ENCODE peak calls at places on chromosomes 5 and 9, in six cellular contexts. One of them, this sample, is unnamed.

GRCh38 chr5:178131446-178131996 is 707 bp downstream of the RMND5B start:
- DNase-seq in breast epithelium: no peak
- DNase-seq in CD8-positive, alpha-beta T cell: no peak
- DNase-seq in CD4-positive, alpha-beta T cell: no peak
- DNase-seq in lung: no peak
- DNase-seq in Peyer's patch: no peak
- DNase-seq in this sample: no peak

GRCh38 chr5:125815-126214 is 33.8 kb downstream of the PLEKHG4B start:
- DNase-seq in breast epithelium: no peak
- DNase-seq in CD4-positive, alpha-beta T cell: no peak
- DNase-seq in lung: no peak
- DNase-seq in Peyer's patch: no peak
- DNase-seq in CD8-positive, alpha-beta T cell: no peak
- DNase-seq in this sample: no peak

GRCh38 chr9:4170231-4170630 is 129.6 kb downstream of the GLIS3 start:
- DNase-seq in Peyer's patch: no peak
- DNase-seq in CD8-positive, alpha-beta T cell: no peak
- DNase-seq in lung: no peak
- DNase-seq in CD4-positive, alpha-beta T cell: no peak
- DNase-seq in breast epithelium: no peak
- DNase-seq in this sample: no peak

GRCh38 chr9:2229109-2229733 is 214.1 kb downstream of the SMARCA2 start:
- DNase-seq in CD8-positive, alpha-beta T cell: no peak
- DNase-seq in breast epithelium: no peak
- DNase-seq in CD4-positive, alpha-beta T cell: no peak
- DNase-seq in lung: no peak
- DNase-seq in Peyer's patch: no peak
- DNase-seq in this sample: no peak

GRCh38 chr9:76808636-76809035 is 44.4 kb downstream of the PCA3 start:
- DNase-seq in CD8-positive, alpha-beta T cell: no peak
- DNase-seq in CD4-positive, alpha-beta T cell: no peak
- DNase-seq in Peyer's patch: no peak
- DNase-seq in lung: no peak
- DNase-seq in breast epithelium: no peak
- DNase-seq in this sample: no peak

GRCh38 chr9:127182901-127183746 is 60.7 kb upstream of the ANGPTL2 start:
- DNase-seq in Peyer's patch: peak
- DNase-seq in CD4-positive, alpha-beta T cell: no peak
- DNase-seq in lung: no peak
- DNase-seq in breast epithelium: peak
- DNase-seq in CD8-positive, alpha-beta T cell: no peak
- DNase-seq in this sample: peak

GRCh38 chr5:68839019-68839552 is 254.7 kb upstream of the SLC30A5 start:
- DNase-seq in breast epithelium: no peak
- DNase-seq in CD4-positive, alpha-beta T cell: no peak
- DNase-seq in lung: no peak
- DNase-seq in Peyer's patch: no peak
- DNase-seq in CD8-positive, alpha-beta T cell: no peak
- DNase-seq in this sample: no peak

GRCh38 chr5:122192883-122193496 is 63.6 kb downstream of the ZNF474 start:
- DNase-seq in lung: no peak
- DNase-seq in Peyer's patch: no peak
- DNase-seq in CD4-positive, alpha-beta T cell: no peak
- DNase-seq in CD8-positive, alpha-beta T cell: no peak
- DNase-seq in breast epithelium: no peak
- DNase-seq in this sample: peak

GRCh38 chr5:12330381-12330780 is 426.1 kb upstream of the CTNND2 start:
- DNase-seq in CD4-positive, alpha-beta T cell: no peak
- DNase-seq in CD8-positive, alpha-beta T cell: no peak
- DNase-seq in breast epithelium: no peak
- DNase-seq in lung: no peak
- DNase-seq in Peyer's patch: no peak
- DNase-seq in this sample: no peak

DNA sequence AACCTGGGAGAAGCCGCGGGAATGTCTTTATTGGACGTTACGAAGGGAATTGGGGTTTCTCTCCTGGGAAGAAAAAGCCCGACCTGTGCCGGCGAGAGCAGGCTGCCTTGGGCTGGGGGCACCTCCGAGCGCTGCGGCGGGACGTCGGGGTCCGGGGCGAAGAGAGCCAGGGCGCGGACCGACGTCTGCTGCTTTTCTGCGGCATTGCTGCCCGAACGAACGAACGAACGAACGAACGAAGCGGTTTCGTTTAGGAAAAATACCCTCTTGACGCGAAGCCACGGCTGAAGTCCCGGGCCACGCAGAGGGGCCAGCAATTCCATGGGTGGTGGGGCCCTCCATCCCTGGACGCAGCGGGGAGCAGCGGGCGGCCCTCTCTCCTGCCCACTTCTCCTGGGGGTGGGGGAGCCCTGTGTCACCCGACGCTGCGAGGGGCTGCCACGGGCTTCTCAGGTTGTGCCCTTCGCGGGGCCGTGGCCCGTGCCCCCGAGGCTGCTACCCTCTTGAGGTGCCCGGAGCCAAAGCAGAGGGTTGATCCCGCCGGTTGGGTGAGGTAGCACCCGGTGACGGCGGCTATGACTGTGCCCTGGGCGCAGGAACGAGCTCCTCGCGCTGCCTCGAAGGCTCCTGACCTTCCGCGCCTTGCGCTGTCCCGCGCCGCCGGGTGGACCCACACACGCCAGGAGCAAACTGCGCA is 4.9 kb upstream of the PITX1 start:
- DNase-seq in CD8-positive, alpha-beta T cell: no peak
- DNase-seq in CD4-positive, alpha-beta T cell: no peak
- DNase-seq in lung: no peak
- DNase-seq in Peyer's patch: no peak
- DNase-seq in breast epithelium: no peak
- DNase-seq in this sample: no peak
- H3K27ac ChIP-seq in CD8-positive, alpha-beta T cell: no peak
- H3K27ac ChIP-seq in CD4-positive, alpha-beta T cell: no peak
- H3K27ac ChIP-seq in lung: no peak
- H3K27ac ChIP-seq in Peyer's patch: peak
- H3K27ac ChIP-seq in breast epithelium: no peak
- H3K27ac ChIP-seq in this sample: no peak

GRCh38 chr5:142110046-142110531 is 1.5 kb downstream of the NDFIP1 start:
- DNase-seq in lung: no peak
- DNase-seq in Peyer's patch: no peak
- DNase-seq in breast epithelium: no peak
- DNase-seq in CD4-positive, alpha-beta T cell: no peak
- DNase-seq in CD8-positive, alpha-beta T cell: no peak
- DNase-seq in this sample: no peak
- TF ChIP-seq CTCF in lung: no peak
- TF ChIP-seq CTCF in Peyer's patch: no peak
- TF ChIP-seq CTCF in breast epithelium: no peak
- TF ChIP-seq CTCF in CD4-positive, alpha-beta T cell: no peak
- TF ChIP-seq CTCF in CD8-positive, alpha-beta T cell: no peak
- TF ChIP-seq CTCF in this sample: no peak

GRCh38 chr5:149073217-149073616 is 10.4 kb upstream of the SH3TC2 start:
- DNase-seq in lung: no peak
- DNase-seq in CD8-positive, alpha-beta T cell: no peak
- DNase-seq in Peyer's patch: no peak
- DNase-seq in CD4-positive, alpha-beta T cell: no peak
- DNase-seq in breast epithelium: no peak
- DNase-seq in this sample: no peak
- H3K27ac ChIP-seq in lung: no peak
- H3K27ac ChIP-seq in CD8-positive, alpha-beta T cell: no peak
- H3K27ac ChIP-seq in Peyer's patch: no peak
- H3K27ac ChIP-seq in CD4-positive, alpha-beta T cell: no peak
- H3K27ac ChIP-seq in breast epithelium: peak
- H3K27ac ChIP-seq in this sample: no peak

GRCh38 chr9:116112236-116112635 is 41.4 kb upstream of the PAPPA start:
- DNase-seq in lung: no peak
- DNase-seq in breast epithelium: no peak
- DNase-seq in CD8-positive, alpha-beta T cell: no peak
- DNase-seq in Peyer's patch: no peak
- DNase-seq in CD4-positive, alpha-beta T cell: no peak
- DNase-seq in this sample: no peak
- TF ChIP-seq CTCF in lung: no peak
- TF ChIP-seq CTCF in breast epithelium: no peak
- TF ChIP-seq CTCF in CD8-positive, alpha-beta T cell: no peak
- TF ChIP-seq CTCF in Peyer's patch: no peak
- TF ChIP-seq CTCF in CD4-positive, alpha-beta T cell: no peak
- TF ChIP-seq CTCF in this sample: no peak

GRCh38 chr9:38017885-38018186 is 51.2 kb downstream of the SHB start:
- DNase-seq in breast epithelium: no peak
- DNase-seq in lung: no peak
- DNase-seq in CD4-positive, alpha-beta T cell: no peak
- DNase-seq in Peyer's patch: no peak
- DNase-seq in CD8-positive, alpha-beta T cell: no peak
- DNase-seq in this sample: no peak
- H3K27ac ChIP-seq in breast epithelium: peak
- H3K27ac ChIP-seq in lung: no peak
- H3K27ac ChIP-seq in CD4-positive, alpha-beta T cell: no peak
- H3K27ac ChIP-seq in Peyer's patch: no peak
- H3K27ac ChIP-seq in CD8-positive, alpha-beta T cell: no peak
- H3K27ac ChIP-seq in this sample: peak

DNA sequence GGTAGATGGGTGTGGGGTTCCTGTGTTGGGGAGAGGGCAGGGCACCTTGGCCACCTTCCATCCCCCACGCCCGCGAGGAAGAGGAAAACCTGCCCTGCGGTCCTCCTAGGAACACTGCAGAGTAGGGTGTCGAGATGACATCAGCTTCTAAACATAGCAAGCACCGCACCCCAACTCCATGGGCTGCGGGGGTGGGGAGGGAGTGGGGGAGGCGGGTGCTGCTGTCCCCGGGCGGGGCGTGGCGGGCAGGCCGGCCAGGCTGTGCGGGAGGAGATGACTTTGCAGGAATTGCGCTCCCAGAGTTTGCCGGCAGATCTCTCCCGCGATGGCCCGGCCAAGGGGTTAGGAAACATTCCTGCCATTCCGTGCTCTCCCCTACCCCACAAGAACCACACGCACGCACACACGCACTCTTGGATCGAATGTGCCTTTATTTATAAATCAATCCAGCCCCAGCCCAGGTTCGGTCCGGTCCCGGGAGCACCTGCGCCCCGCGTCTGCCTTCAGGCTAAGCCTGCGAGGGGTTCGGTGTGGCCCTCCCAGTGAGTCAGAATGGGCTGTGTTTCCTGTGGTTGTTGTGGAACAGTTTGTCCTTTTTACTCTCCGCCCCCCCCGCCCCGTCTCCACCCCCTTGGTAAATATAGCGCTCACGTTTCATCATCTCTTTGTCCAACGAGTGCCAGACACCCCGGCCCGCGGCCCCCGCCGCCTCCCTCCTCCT is 5.2 kb upstream of the KLF9 start:
- DNase-seq in breast epithelium: peak
- DNase-seq in lung: peak
- DNase-seq in CD8-positive, alpha-beta T cell: peak
- DNase-seq in Peyer's patch: peak
- DNase-seq in CD4-positive, alpha-beta T cell: peak
- DNase-seq in this sample: peak
- TF ChIP-seq CTCF in breast epithelium: peak
- TF ChIP-seq CTCF in lung: no peak
- TF ChIP-seq CTCF in CD8-positive, alpha-beta T cell: no peak
- TF ChIP-seq CTCF in Peyer's patch: peak
- TF ChIP-seq CTCF in CD4-positive, alpha-beta T cell: no peak
- TF ChIP-seq CTCF in this sample: no peak

GRCh38 chr5:90398726-90399125 is 10.8 kb downstream of the CETN3 start:
- DNase-seq in lung: no peak
- DNase-seq in breast epithelium: no peak
- DNase-seq in CD4-positive, alpha-beta T cell: no peak
- DNase-seq in Peyer's patch: no peak
- DNase-seq in CD8-positive, alpha-beta T cell: no peak
- DNase-seq in this sample: no peak
- H3K27ac ChIP-seq in lung: no peak
- H3K27ac ChIP-seq in breast epithelium: no peak
- H3K27ac ChIP-seq in CD4-positive, alpha-beta T cell: no peak
- H3K27ac ChIP-seq in Peyer's patch: no peak
- H3K27ac ChIP-seq in CD8-positive, alpha-beta T cell: no peak
- H3K27ac ChIP-seq in this sample: no peak

GRCh38 chr9:116166713-116167112 is 13.1 kb downstream of the PAPPA start:
- DNase-seq in breast epithelium: no peak
- DNase-seq in CD8-positive, alpha-beta T cell: no peak
- DNase-seq in Peyer's patch: no peak
- DNase-seq in CD4-positive, alpha-beta T cell: no peak
- DNase-seq in lung: no peak
- DNase-seq in this sample: no peak

GRCh38 chr9:116162241-116162781 is 8.7 kb downstream of the PAPPA start:
- DNase-seq in lung: no peak
- DNase-seq in breast epithelium: no peak
- DNase-seq in Peyer's patch: no peak
- DNase-seq in CD8-positive, alpha-beta T cell: no peak
- DNase-seq in CD4-positive, alpha-beta T cell: no peak
- DNase-seq in this sample: no peak

GRCh38 chr9:116160676-116161571 is 7.3 kb downstream of the PAPPA start:
- DNase-seq in Peyer's patch: no peak
- DNase-seq in CD4-positive, alpha-beta T cell: no peak
- DNase-seq in CD8-positive, alpha-beta T cell: no peak
- DNase-seq in breast epithelium: no peak
- DNase-seq in lung: no peak
- DNase-seq in this sample: no peak

GRCh38 chr9:116165912-116166311 is 12.3 kb downstream of the PAPPA start:
- DNase-seq in breast epithelium: no peak
- DNase-seq in lung: no peak
- DNase-seq in CD4-positive, alpha-beta T cell: no peak
- DNase-seq in Peyer's patch: no peak
- DNase-seq in CD8-positive, alpha-beta T cell: no peak
- DNase-seq in this sample: no peak

DNA sequence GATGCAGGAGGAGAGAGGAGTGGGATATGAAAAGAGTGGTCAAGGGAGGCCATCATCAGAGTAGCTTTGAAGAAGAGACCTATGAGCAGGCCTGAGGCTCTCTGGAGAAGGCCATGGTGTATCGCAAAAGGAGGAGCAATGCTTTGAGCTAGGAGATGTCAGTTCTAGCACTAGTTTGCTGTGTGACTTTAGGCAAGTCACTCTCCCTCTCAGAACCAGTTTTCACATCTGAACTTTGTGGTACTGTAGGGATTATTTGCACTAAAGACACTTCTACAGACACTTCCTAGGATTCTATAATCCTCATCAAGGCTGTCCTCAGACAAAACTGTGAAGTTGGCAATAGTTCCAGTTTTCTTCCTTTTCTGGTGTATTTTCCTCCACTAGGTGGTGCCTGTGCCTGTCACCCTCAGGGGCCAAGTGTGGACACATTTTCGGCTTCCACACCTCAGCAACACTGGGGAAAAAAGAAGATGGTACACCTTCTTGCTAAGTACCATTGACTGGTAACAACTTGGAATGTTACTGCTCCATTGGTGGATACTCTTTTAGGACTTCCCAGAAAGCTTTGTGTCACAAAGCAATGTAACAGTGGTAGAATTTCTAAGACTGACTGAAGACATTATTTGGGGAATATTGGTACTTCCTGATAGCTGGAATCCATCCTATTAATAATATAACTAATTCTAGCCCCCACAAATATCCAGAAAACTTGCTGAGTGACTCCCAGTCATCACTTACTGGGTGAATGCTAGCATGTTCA is 9.9 kb downstream of the PAPPA start:
- DNase-seq in lung: no peak
- DNase-seq in CD4-positive, alpha-beta T cell: no peak
- DNase-seq in Peyer's patch: no peak
- DNase-seq in CD8-positive, alpha-beta T cell: no peak
- DNase-seq in breast epithelium: no peak
- DNase-seq in this sample: no peak
- TF ChIP-seq CTCF in lung: no peak
- TF ChIP-seq CTCF in CD4-positive, alpha-beta T cell: no peak
- TF ChIP-seq CTCF in Peyer's patch: peak
- TF ChIP-seq CTCF in CD8-positive, alpha-beta T cell: no peak
- TF ChIP-seq CTCF in breast epithelium: no peak
- TF ChIP-seq CTCF in this sample: no peak

This sample was measured in pancreas.